ENCODE peak calls at places on chromosomes 11 and 22, in five cellular contexts. I, O, W, L and B are unnamed samples.

GRCh38 chr22:17369553-17370035 is 334 bp downstream of the CECR2 start:
- DNase-seq in I (peak; percentile 57), W (no peak), O (peak; percentile 56), L (peak; percentile 1), B (peak; percentile 46)

GRCh38 chr22:23235425-23235824 is 55.1 kb downstream of the BCR start:
- DNase-seq in I (no peak), O (no peak), L (no peak), W (peak; percentile 17), B (no peak)

GRCh38 chr11:45285289-45285828 is 782 bp downstream of the SYT13 start:
- DNase-seq in W (no peak), O (peak; percentile 46), L (no peak), I (no peak), B (no peak)

GRCh38 chr11:125188021-125188420 is 23.5 kb downstream of the PKNOX2 start:
- DNase-seq in W (peak; percentile 54), I (no peak), L (peak; percentile 25), O (no peak), B (no peak)

GRCh38 chr22:26835929-26836528 is 178.6 kb downstream of the MIAT start:
- DNase-seq in I (peak; percentile 84), O (peak; percentile 84), W (peak; percentile 23), L (peak; percentile 34), B (peak; percentile 43)

GRCh38 chr11:45178890-45179663 is 32.6 kb downstream of the PRDM11 start:
- DNase-seq in O (no peak), W (peak; percentile 71), L (peak; percentile 68), I (no peak), B (peak; percentile 2)

GRCh38 chr22:44291265-44292006 is 21.3 kb downstream of the SHISAL1 start:
- DNase-seq in O (no peak), L (peak; percentile 46), I (no peak), W (peak; percentile 7), B (no peak)

GRCh38 chr11:130785376-130786110 is 130.7 kb downstream of the SNX19 start:
- DNase-seq in L (peak; percentile 90), O (no peak), I (peak; percentile 53), W (peak; percentile 77), B (no peak)

GRCh38 chr22:39661842-39662676 is 91.5 kb downstream of the CACNA1I start:
- DNase-seq in O (peak; percentile 98), W (no peak), I (no peak), L (no peak), B (no peak)

GRCh38 chr22:39628563-39629080 is 58.1 kb downstream of the CACNA1I start:
- DNase-seq in W (no peak), I (no peak), L (no peak), O (no peak), B (no peak)

GRCh38 chr11:33670250-33671011 is 30.2 kb downstream of the C11orf91 start:
- DNase-seq in W (peak; percentile 87), I (no peak), L (peak; percentile 61), O (no peak), B (no peak)

GRCh38 chr22:44520695-44521094 is 22.7 kb upstream of the RTL6 start:
- DNase-seq in W (peak; percentile 35), L (no peak), I (no peak), O (no peak), B (no peak)

GRCh38 chr22:24982301-24983056 is 30.0 kb downstream of the KIAA1671 start:
- DNase-seq in I (no peak), O (no peak), L (no peak), W (no peak), B (no peak)
- H2AK5ac ChIP-seq in I (no peak overlapping the region), O (peak overlapping the region; percentile 52), L (no peak overlapping the region), W (no peak overlapping the region), B (no peak overlapping the region)

GRCh38 chr22:41513391-41513790 is 30.9 kb downstream of the POLR3H start:
- DNase-seq in W (no peak), I (no peak), L (no peak), O (no peak), B (no peak)
- H2AFZ ChIP-seq in W (no peak overlapping the region), I (no peak overlapping the region), L (no peak overlapping the region), O (no peak overlapping the region), B (no peak overlapping the region)

GRCh38 chr11:63747006-63747405 is 21.6 kb downstream of the ZFTA start:
- DNase-seq in W (peak; percentile 69), L (no peak), O (no peak), I (no peak), B (no peak)

GRCh38 chr11:63749624-63750023 is 19.0 kb downstream of the ZFTA start:
- DNase-seq in W (no peak), I (no peak), L (no peak), O (no peak), B (no peak)

GRCh38 chr11:63745304-63746170 is 23.0 kb downstream of the ZFTA start:
- DNase-seq in L (peak; percentile 22), I (no peak), O (no peak), W (no peak), B (peak; percentile 40)
- H3K14ac ChIP-seq in L (no peak overlapping the region), I (no peak overlapping the region), O (no peak overlapping the region), W (no peak overlapping the region), B (no peak overlapping the region)

DNA sequence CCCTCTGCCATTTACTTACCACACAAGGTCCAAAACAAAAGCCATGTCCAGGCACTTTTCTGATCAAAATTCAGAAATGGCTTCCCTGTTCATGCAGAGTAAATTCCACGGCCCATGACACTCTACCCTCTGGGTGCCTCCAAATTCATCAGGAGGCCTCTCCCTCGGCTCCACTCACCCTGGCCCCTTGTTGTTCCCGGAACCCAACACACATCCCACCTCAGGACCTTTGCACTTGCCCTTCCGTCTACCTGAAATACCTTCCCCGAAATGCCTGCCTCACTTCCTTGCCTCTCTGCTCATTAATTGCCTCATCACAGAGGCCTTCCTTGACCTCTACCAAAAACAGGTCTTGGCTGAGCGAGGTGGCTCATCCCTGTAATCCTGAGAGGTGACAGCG is 13.1 kb downstream of the C11orf86 start:
- DNase-seq in L (no peak), I (no peak), W (no peak), O (no peak), B (no peak)
- H2AK5ac ChIP-seq in L (no peak overlapping the region), I (no peak overlapping the region), W (peak overlapping the region; percentile 24), O (no peak overlapping the region), B (no peak overlapping the region)

GRCh38 chr11:58775066-58775708 is 43.4 kb upstream of the GLYAT start:
- DNase-seq in L (no peak), I (no peak), O (no peak), W (no peak), B (no peak)
- H2AFZ ChIP-seq in L (no peak overlapping the region), I (no peak overlapping the region), O (no peak overlapping the region), W (no peak overlapping the region), B (no peak overlapping the region)

DNA sequence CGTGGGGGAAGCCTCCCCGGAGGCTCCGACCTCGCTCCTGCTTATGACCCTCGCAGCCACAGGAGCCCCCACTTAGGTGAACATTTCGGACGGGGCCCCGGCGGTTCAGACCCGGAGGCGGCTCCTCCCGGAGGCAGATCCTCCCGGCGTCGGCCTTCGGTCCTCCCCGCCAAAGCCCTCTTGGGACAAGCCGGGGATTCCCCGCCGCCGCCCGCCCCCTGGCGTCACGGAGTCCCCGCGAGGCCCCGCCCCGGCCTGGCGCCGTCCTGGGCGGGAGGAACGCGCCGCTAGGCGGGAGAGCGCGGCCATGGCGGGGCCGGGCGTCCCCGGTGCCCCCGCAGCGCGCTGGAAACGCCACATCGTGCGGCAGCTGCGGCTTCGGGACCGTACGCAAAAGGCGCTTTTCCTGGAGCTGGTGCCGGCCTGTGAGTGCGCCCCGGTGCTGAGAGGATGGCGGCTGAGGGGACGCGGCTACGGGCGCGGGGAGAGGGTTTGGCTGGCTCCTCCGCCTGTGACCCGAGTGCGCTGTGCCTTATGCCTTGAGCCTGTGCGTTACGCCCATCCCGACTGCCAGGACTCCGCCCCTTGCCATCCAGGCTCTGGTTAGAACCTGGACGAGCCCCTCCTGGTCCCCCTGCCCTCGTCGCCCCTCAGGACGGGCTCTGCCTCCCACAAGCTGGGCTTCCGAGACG is at the start of gene ATG16L2:
- DNase-seq in O (peak; percentile 90), L (peak; percentile 92), I (peak; percentile 90), W (peak; percentile 76), B (peak; percentile 94)
- H3K14ac ChIP-seq in O (peak within 1 kb of the TSS; percentile 97), L (peak within 1 kb of the TSS; percentile 80), I (peak within 1 kb of the TSS; percentile 92), W (peak within 1 kb of the TSS; percentile 97), B (peak within 1 kb of the TSS; percentile 88)

GRCh38 chr11:134656861-134657540 is 245.0 kb upstream of the B3GAT1 start:
- DNase-seq in L (no peak), W (no peak), O (no peak), I (no peak), B (peak; percentile 55)
- H2AK5ac ChIP-seq in L (no peak overlapping the region), W (no peak overlapping the region), O (no peak overlapping the region), I (peak overlapping the region; percentile 14), B (no peak overlapping the region)

DNA sequence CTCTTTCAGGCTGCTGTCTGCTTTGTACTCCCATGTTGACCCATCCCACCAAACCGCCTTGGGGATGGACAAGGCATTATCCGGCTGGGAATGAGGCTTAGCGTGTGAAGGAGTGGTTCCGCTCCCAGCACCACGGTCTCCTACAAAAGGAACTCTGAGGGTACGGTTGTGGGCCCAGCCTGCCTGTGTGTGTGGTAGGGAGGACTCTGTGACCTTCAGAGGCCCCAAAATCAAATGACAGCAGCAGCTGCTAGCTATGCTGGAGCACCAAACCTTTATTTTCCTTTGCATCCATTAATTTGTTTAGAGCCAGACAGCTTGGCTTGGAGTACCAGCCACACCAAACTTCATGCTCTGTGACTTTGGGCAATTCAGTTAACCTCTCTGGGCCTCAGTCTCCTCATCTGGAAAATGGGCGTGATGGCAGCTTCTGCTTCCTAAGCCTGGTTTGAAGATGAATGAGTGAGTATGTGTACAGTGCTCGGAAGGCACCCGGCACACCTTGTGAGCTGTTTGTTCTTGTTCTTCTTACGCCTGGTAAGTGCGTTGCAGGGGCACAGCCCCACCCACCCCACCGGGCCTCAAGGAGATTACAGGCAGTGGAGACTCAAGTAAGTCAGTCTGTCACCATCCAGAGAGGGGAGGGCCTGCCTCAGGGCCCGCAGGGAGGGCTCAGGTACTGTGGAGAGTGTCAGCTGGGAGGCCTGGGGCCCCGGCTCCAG is 25.3 kb downstream of the MB start:
- DNase-seq in W (no peak), I (no peak), L (no peak), O (no peak), B (peak; percentile 30)
- H2AFZ ChIP-seq in W (peak overlapping the region; percentile 37), I (peak overlapping the region; percentile 83), L (no peak overlapping the region), O (no peak overlapping the region), B (no peak overlapping the region)